ENCODE peak calls at places on chromosome 10, in seven cellular contexts. Q, J, H, C, G, I and T are unnamed samples.

GRCh38 chr10:47440207-47440606 is 43.7 kb downstream of the ANXA8 start:
- DNase-seq in Q (peak), J (no peak), H (no peak), C (no peak), G (no peak), I (no peak), T (no peak)

GRCh38 chr10:90443342-90443741 is 414.5 kb downstream of the HTR7 start:
- DNase-seq in Q (no peak), J (no peak), H (no peak), C (no peak), G (no peak), I (no peak), T (no peak)

GRCh38 chr10:110387617-110387982 is 82.9 kb upstream of the SMNDC1 start:
- DNase-seq in Q (no peak), J (no peak), H (no peak), C (no peak), G (no peak), I (no peak), T (no peak)

GRCh38 chr10:60148266-60148840 is 241.3 kb downstream of the ANK3 start:
- DNase-seq in Q (no peak), J (no peak), H (no peak), C (peak), G (no peak), I (no peak), T (no peak)

GRCh38 chr10:70558871-70559810 is 43.4 kb downstream of the PRF1 start:
- DNase-seq in Q (peak), J (peak), H (peak), C (peak), G (peak), I (peak), T (no peak)

GRCh38 chr10:109405338-109405737 is 518.0 kb downstream of the XPNPEP1 start:
- DNase-seq in Q (no peak), J (no peak), H (no peak), C (no peak), G (no peak), I (no peak), T (no peak)

GRCh38 chr10:78401882-78402367 is 368.3 kb downstream of the RPS24 start:
- DNase-seq in Q (peak), J (no peak), H (peak), C (no peak), G (no peak), I (no peak), T (no peak)

GRCh38 chr10:88058750-88059149 is 195.3 kb downstream of the PTEN start:
- DNase-seq in Q (no peak), J (no peak), H (no peak), C (no peak), G (no peak), I (no peak), T (no peak)

GRCh38 chr10:71334228-71334791 is 15.3 kb downstream of the SLC29A3 start:
- DNase-seq in Q (no peak), J (peak), H (no peak), C (no peak), G (no peak), I (no peak), T (peak)

GRCh38 chr10:69816963-69817605 is 15.4 kb downstream of the COL13A1 start:
- DNase-seq in Q (no peak), J (no peak), H (no peak), C (no peak), G (no peak), I (no peak), T (no peak)

GRCh38 chr10:116038259-116038658 is 234.7 kb downstream of the GFRA1 start:
- DNase-seq in Q (no peak), J (peak), H (no peak), C (peak), G (no peak), I (no peak), T (peak)

GRCh38 chr10:23405540-23405939 is 33.3 kb upstream of the OTUD1 start:
- DNase-seq in Q (no peak), J (peak), H (no peak), C (no peak), G (no peak), I (no peak), T (no peak)

GRCh38 chr10:71270301-71270777 is 48.7 kb upstream of the SLC29A3 start:
- DNase-seq in Q (peak), J (peak), H (peak), C (peak), G (peak), I (peak), T (no peak)

GRCh38 chr10:103452714-103453230 is 602 bp upstream of the CALHM2 start:
- DNase-seq in Q (no peak), J (no peak), H (no peak), C (no peak), G (no peak), I (no peak), T (no peak)

GRCh38 chr10:33862706-33863105 is 528.2 kb upstream of the NRP1 start:
- DNase-seq in Q (no peak), J (no peak), H (no peak), C (no peak), G (no peak), I (no peak), T (no peak)

GRCh38 chr10:91208645-91209044 is 11.8 kb upstream of the PCGF5 start:
- DNase-seq in Q (peak), J (no peak), H (no peak), C (no peak), G (no peak), I (no peak), T (no peak)

GRCh38 chr10:48363617-48364355 is 57.3 kb downstream of the MAPK8 start:
- DNase-seq in Q (peak), J (peak), H (no peak), C (peak), G (peak), I (peak), T (no peak)

GRCh38 chr10:101014230-101014884 is 14.7 kb downstream of the LZTS2 start:
- DNase-seq in Q (peak), J (no peak), H (peak), C (peak), G (no peak), I (peak), T (peak)

GRCh38 chr10:101013365-101013825 is 13.8 kb downstream of the LZTS2 start:
- DNase-seq in Q (no peak), J (no peak), H (peak), C (no peak), G (no peak), I (no peak), T (no peak)

GRCh38 chr10:101012525-101013364 is 13.1 kb downstream of the LZTS2 start:
- DNase-seq in Q (peak), J (peak), H (peak), C (peak), G (peak), I (peak), T (peak)

GRCh38 chr10:101010329-101010728 is 10.7 kb downstream of the LZTS2 start:
- DNase-seq in Q (no peak), J (no peak), H (peak), C (no peak), G (no peak), I (no peak), T (no peak)

GRCh38 chr10:101011517-101012423 is 12.2 kb downstream of the LZTS2 start:
- DNase-seq in Q (peak), J (peak), H (peak), C (no peak), G (no peak), I (peak), T (no peak)
- TF ChIP-seq CTCF in Q (peak), J (peak), H (peak), C (no peak), G (peak), I (peak), T (no peak)

GRCh38 chr10:101779544-101780186 is 3.6 kb downstream of the NPM3 start:
- DNase-seq in Q (peak), J (no peak), H (peak), C (peak), G (peak), I (no peak), T (peak)
- TF ChIP-seq POLR2AphosphoS5 in Q (no peak), J (no peak), H (no peak), C (no peak), G (peak), I (no peak), T (no peak)

DNA sequence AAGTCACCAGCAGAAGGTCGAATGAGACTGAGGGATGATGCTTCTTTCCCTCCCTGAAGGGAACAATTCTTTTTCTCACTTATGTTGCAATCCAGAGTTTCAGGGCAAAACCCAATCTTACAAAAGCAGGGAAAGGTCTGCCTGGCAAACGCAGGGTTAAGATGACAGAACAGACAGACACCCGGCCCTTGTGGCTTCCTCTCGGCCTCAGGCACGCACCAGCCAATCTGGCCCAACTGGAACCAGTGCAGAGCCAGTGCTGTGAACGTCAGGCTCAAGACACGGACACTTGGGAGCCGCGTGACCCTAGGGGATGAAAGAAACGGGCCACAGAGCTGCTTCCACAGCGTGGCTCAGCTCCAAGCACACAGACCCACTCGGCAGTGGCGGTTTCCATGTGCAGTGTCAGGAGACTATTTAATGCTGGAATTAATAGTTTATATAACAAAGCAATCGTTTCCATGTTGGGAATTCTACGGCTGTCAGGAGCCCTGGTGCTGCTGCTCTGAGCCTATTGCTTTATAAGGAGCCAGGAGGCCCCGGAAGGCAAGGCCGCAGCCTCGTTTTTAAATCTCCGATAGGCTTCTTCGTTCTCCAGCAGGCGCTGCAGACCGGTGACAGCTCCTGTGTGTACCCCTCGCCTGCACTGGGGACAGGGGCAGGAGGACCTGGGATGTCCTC is 198.4 kb downstream of the DIP2C start:
- DNase-seq in Q (peak), J (no peak), H (no peak), C (peak), G (no peak), I (no peak), T (no peak)
- H3K27ac ChIP-seq in Q (no peak), J (no peak), H (no peak), C (peak), G (no peak), I (no peak), T (no peak)

GRCh38 chr10:76035010-76035727 is 603.7 kb downstream of the LRMDA start:
- DNase-seq in Q (no peak), J (no peak), H (no peak), C (no peak), G (no peak), I (no peak), T (no peak)

GRCh38 chr10:76035728-76036409 is 604.4 kb downstream of the LRMDA start:
- DNase-seq in Q (peak), J (no peak), H (no peak), C (no peak), G (no peak), I (no peak), T (no peak)

GRCh38 chr10:76036962-76037361 is 605.5 kb downstream of the LRMDA start:
- DNase-seq in Q (no peak), J (peak), H (no peak), C (peak), G (no peak), I (no peak), T (no peak)

GRCh38 chr10:76037531-76037930 is 606.1 kb downstream of the LRMDA start:
- DNase-seq in Q (no peak), J (no peak), H (no peak), C (no peak), G (no peak), I (no peak), T (no peak)

GRCh38 chr10:76036410-76036940 is 605.1 kb downstream of the LRMDA start:
- DNase-seq in Q (peak), J (no peak), H (peak), C (peak), G (peak), I (peak), T (peak)
- TF ChIP-seq CTCF in Q (peak), J (peak), H (peak), C (peak), G (peak), I (peak), T (peak)

GRCh38 chr10:95407546-95407945 is 116.7 kb upstream of the PDLIM1 start:
- DNase-seq in Q (no peak), J (no peak), H (no peak), C (no peak), G (no peak), I (no peak), T (no peak)

GRCh38 chr10:95405655-95406054 is 114.9 kb upstream of the PDLIM1 start:
- DNase-seq in Q (no peak), J (no peak), H (no peak), C (no peak), G (no peak), I (no peak), T (no peak)

GRCh38 chr10:95404864-95405263 is 114.1 kb upstream of the PDLIM1 start:
- DNase-seq in Q (no peak), J (no peak), H (no peak), C (no peak), G (no peak), I (no peak), T (no peak)

GRCh38 chr10:95408148-95408930 is 117.5 kb upstream of the PDLIM1 start:
- DNase-seq in Q (no peak), J (no peak), H (no peak), C (no peak), G (no peak), I (no peak), T (peak)

GRCh38 chr10:95406651-95407280 is 116.0 kb upstream of the PDLIM1 start:
- DNase-seq in Q (no peak), J (no peak), H (no peak), C (peak), G (no peak), I (no peak), T (no peak)
- TF ChIP-seq POLR2AphosphoS5 in Q (no peak), J (no peak), H (no peak), C (no peak), G (no peak), I (no peak), T (no peak)

GRCh38 chr10:63719174-63719856 is 198.1 kb downstream of the REEP3 start:
- DNase-seq in Q (no peak), J (peak), H (no peak), C (no peak), G (no peak), I (no peak), T (no peak)
- H3K27ac ChIP-seq in Q (peak), J (no peak), H (no peak), C (no peak), G (no peak), I (no peak), T (no peak)

GRCh38 chr10:132634241-132634946 is 96.8 kb downstream of the INPP5A start:
- DNase-seq in Q (peak), J (no peak), H (no peak), C (peak), G (no peak), I (no peak), T (no peak)
- TF ChIP-seq CTCF in Q (peak), J (no peak), H (peak), C (no peak), G (no peak), I (peak), T (no peak)

GRCh38 chr10:75788394-75789205 is 357.2 kb downstream of the LRMDA start:
- DNase-seq in Q (no peak), J (peak), H (no peak), C (no peak), G (no peak), I (no peak), T (no peak)
- TF ChIP-seq POLR2AphosphoS5 in Q (no peak), J (peak), H (no peak), C (peak), G (no peak), I (no peak), T (no peak)